ENCODE peak calls at places on chromosomes 12 and 14, in eight cellular contexts. N is cardiac fibroblast, P is PC-3, H is GM20000, E is GM12865, W is nephron progenitor cell, Q is colonic mucosa, Z is kidney epithelial cell. B is an unnamed sample.

GRCh38 chr12:64950899-64951298 is 126.5 kb downstream of the TBC1D30 start:
- DNase-seq in H (no peak), E (no peak), Q (no peak), N (no peak), P (no peak), W (no peak), Z (no peak), B (no peak)

GRCh38 chr12:106519587-106519986 is 63.2 kb upstream of the RFX4 start:
- DNase-seq in W (no peak), Z (no peak), H (no peak), Q (no peak), E (no peak), P (no peak), N (peak; percentile 30), B (no peak)

GRCh38 chr12:67661311-67662011 is 12.9 kb downstream of the DYRK2 start:
- DNase-seq in E (no peak), P (peak; percentile 51), Z (no peak), N (peak; percentile 50), W (no peak), H (no peak), Q (no peak), B (no peak)

GRCh38 chr12:121773011-121773777 is 20.3 kb downstream of the RHOF start:
- DNase-seq in P (peak; percentile 84), N (peak; percentile 71), H (peak; percentile 94), W (peak; percentile 78), Q (peak; percentile 76), E (peak; percentile 90), Z (no peak), B (peak; percentile 81)

GRCh38 chr14:54805080-54805479 is 97.5 kb downstream of the GCH1 start:
- DNase-seq in H (no peak), W (no peak), E (no peak), N (peak; percentile 19), P (no peak), Z (no peak), Q (no peak), B (no peak)

GRCh38 chr12:109069307-109070231 is 17.2 kb downstream of the USP30 start:
- DNase-seq in W (peak; percentile 16), N (no peak), H (no peak), P (no peak), Q (peak; percentile 80), E (no peak), Z (no peak), B (no peak)

GRCh38 chr12:106369624-106370346 is 12.2 kb downstream of the POLR3B start:
- DNase-seq in Q (no peak), Z (peak; percentile 70), P (peak; percentile 86), N (peak; percentile 90), E (no peak), W (no peak), H (no peak), B (no peak)

GRCh38 chr14:100143523-100143922 is 15.9 kb downstream of the DEGS2 start:
- DNase-seq in Z (no peak), N (no peak), Q (no peak), P (no peak), H (no peak), E (no peak), W (no peak), B (no peak)

GRCh38 chr12:117350140-117350539 is 11.3 kb downstream of the NOS1 start:
- DNase-seq in H (no peak), N (no peak), E (no peak), W (no peak), Z (no peak), P (no peak), Q (no peak), B (no peak)

GRCh38 chr14:104993306-104993705 is 7.7 kb downstream of the CLBA1 start:
- DNase-seq in Z (no peak), Q (no peak), E (no peak), P (no peak), H (no peak), W (no peak), N (no peak), B (peak; percentile 76)

GRCh38 chr12:123387508-123388217 is 3.7 kb downstream of the KMT5A start:
- DNase-seq in H (no peak), Z (no peak), N (no peak), P (no peak), Q (no peak), E (peak; percentile 59), W (peak; percentile 12), B (peak; percentile 34)

GRCh38 chr12:75825686-75826085 is 205.9 kb downstream of the PHLDA1 start:
- DNase-seq in Q (no peak), H (no peak), W (no peak), E (no peak), N (peak; percentile 68), P (peak; percentile 96), Z (peak; percentile 90), B (no peak)

GRCh38 chr12:99386907-99387306 is 260.6 kb upstream of the GARIN6 start:
- DNase-seq in Z (peak; percentile 5), H (peak; percentile 29), N (peak; percentile 33), P (peak; percentile 76), E (peak; percentile 66), Q (no peak), W (no peak), B (no peak)

GRCh38 chr14:53412819-53413664 is 259.9 kb upstream of the DDHD1 start:
- DNase-seq in Z (no peak), Q (no peak), H (peak; percentile 14), P (peak; percentile 45), E (peak; percentile 15), W (peak; percentile 3), N (peak; percentile 32), B (peak; percentile 12)

GRCh38 chr14:92600318-92601053 is 86.9 kb downstream of the RIN3 start:
- DNase-seq in N (peak; percentile 85), E (peak; percentile 38), P (peak; percentile 78), H (no peak), W (no peak), Z (no peak), Q (no peak), B (no peak)

GRCh38 chr12:19915392-19916192 is 452.7 kb upstream of the PDE3A start:
- DNase-seq in P (peak; percentile 36), Q (no peak), W (no peak), H (no peak), Z (no peak), E (peak; percentile 63), N (peak; percentile 81), B (no peak)

GRCh38 chr12:121812921-121813896 is 9.4 kb downstream of the SETD1B start:
- DNase-seq in N (peak; percentile 36), W (no peak), Q (no peak), Z (no peak), H (no peak), E (no peak), P (no peak), B (no peak)

GRCh38 chr14:99579903-99580570 is 24.0 kb downstream of the CCDC85C start:
- DNase-seq in N (peak; percentile 62), Z (peak; percentile 86), Q (peak; percentile 81), P (peak; percentile 96), E (no peak), H (no peak), W (peak; percentile 63), B (peak; percentile 67)

GRCh38 chr12:113386866-113387566 is 16.7 kb downstream of the SDS start:
- DNase-seq in W (no peak), Z (no peak), N (no peak), H (no peak), P (no peak), Q (no peak), E (no peak), B (no peak)

GRCh38 chr12:108190529-108190928 is 61.4 kb downstream of the WSCD2 start:
- DNase-seq in W (no peak), P (no peak), E (no peak), H (no peak), Q (no peak), N (no peak), Z (no peak), B (no peak)

GRCh38 chr14:77000340-77001235 is 27.9 kb downstream of the IRF2BPL start:
- DNase-seq in Z (no peak), E (peak; percentile 27), Q (no peak), W (peak; percentile 62), P (no peak), H (peak; percentile 45), N (peak; percentile 60), B (peak; percentile 32)

DNA sequence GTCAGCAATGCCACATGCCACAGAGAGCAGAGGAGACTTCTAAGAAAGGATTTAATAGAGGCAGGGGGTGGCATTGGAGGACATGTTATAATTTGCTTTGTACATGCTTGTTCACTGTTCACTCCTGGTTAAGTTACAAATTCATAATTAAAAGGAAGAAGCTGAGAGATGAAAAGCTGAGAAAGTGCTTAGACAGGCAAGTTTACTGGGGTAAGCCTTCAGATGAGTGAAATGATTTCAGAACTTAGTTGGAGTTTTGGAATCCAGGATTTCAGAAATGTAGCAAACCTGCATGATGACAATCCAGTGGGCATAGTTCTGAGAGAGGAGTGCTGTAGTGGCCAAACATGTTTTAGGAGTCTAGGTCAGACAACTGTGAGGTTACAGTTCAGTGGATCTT is 67.3 kb upstream of the FBXO33 start:
- DNase-seq in H (no peak), P (no peak), N (no peak), Z (no peak), W (no peak), Q (no peak), E (no peak), B (no peak)
- TF ChIP-seq CTCF in H (no peak), P (no peak), N (no peak), Z (no peak), W (no peak), Q (no peak), E (no peak), B (no peak)

GRCh38 chr12:57583008-57583831 is 7.8 kb upstream of the PIP4K2C start:
- DNase-seq in H (peak; percentile 89), P (peak; percentile 84), E (peak; percentile 91), Z (peak; percentile 35), W (peak; percentile 75), Q (peak; percentile 70), N (peak; percentile 86), B (peak; percentile 79)
- TF ChIP-seq CTCF in H (peak; percentile 75), P (peak; percentile 97), E (peak; percentile 87), Z (peak; percentile 90), W (peak; percentile 91), Q (peak; percentile 94), N (peak; percentile 81), B (peak; percentile 85)

DNA sequence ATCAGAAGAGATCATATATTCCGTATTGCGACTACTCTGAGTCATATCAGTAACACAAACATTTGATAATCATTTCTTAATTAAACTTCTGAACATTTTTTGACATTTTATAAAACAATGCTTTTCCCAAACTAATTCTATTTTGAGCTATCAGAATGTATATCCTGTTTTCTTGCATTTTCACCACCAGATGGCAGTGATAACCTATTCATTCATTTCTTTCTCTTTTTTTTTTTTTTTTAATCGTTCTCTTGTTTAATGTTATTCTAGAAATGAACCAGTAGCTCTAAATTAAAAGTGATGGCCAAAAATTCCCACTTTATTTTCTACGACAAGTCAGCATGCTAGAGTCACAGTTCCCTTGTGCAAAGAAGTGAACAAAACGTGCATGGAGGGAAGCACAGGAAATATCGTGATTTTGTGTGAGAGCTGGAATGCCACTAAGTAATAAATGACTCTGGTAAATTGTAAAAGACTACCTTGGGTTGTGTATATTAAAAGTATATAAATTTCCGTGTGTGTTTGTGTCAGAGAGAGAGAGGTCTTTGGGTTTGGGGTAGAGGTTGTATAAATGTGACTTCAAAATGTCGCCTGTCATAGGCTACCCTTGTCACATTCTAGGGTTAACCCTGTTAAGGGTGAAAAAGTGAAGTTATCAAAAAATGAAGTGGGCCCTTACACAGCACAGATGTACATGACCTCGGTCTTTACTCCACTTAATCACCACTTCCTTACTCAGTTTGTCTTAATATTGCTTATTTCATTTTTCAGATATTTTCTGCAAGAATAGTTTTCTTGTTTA is 40.4 kb upstream of the LDHB start:
- DNase-seq in N (peak; percentile 72), P (peak; percentile 44), Z (no peak), E (peak; percentile 20), H (no peak), Q (no peak), W (no peak), B (no peak)
- TF ChIP-seq CTCF in N (peak; percentile 39), P (peak; percentile 70), Z (no peak), E (peak; percentile 22), H (no peak), Q (peak; percentile 41), W (peak; percentile 70), B (no peak)

GRCh38 chr12:48454675-48455074 is 17.7 kb upstream of the ANP32D start:
- DNase-seq in H (no peak), Z (no peak), E (peak; percentile 45), P (peak; percentile 58), W (no peak), Q (no peak), N (peak; percentile 50), B (no peak)
- TF ChIP-seq CTCF in H (no peak), Z (no peak), E (peak; percentile 25), P (peak; percentile 72), W (no peak), Q (no peak), N (peak; percentile 36), B (peak; percentile 52)

B was measured in WERI-Rb-1.